ENCODE peak calls at places on chromosomes 16 and 17, in nine cellular contexts. C is HS-5, U is mesenchymal stem cell, Y is fibroblast of the conjunctiva, H is caudate nucleus, Z is astrocyte of the cerebellum, T is testis, I is left kidney, M is kidney tubule cell. B is an unnamed sample.

GRCh38 chr17:52049051-52049450 is 109.5 kb downstream of the CA10 start:
- DNase-seq in C (no peak), U (no peak), Y (no peak), H (no peak), Z (no peak), T (no peak), I (no peak), M (no peak), B (no peak)

GRCh38 chr17:32943206-32943605 is 15.3 kb downstream of the TMEM98 start:
- DNase-seq in C (peak), U (no peak), Y (peak), H (no peak), Z (no peak), T (no peak), I (no peak), M (peak), B (no peak)

GRCh38 chr17:36066365-36066945 is 2.4 kb downstream of the CCL18 start:
- DNase-seq in C (no peak), U (no peak), Y (no peak), H (no peak), Z (no peak), T (no peak), I (no peak), M (no peak), B (no peak)

GRCh38 chr16:70470927-70471341 is 16.5 kb downstream of the FCSK start:
- DNase-seq in C (no peak), U (peak), Y (no peak), H (peak), Z (no peak), T (peak), I (peak), M (peak), B (no peak)

GRCh38 chr17:83080641-83081560 is 1.5 kb downstream of the METRNL start:
- DNase-seq in C (no peak), U (peak), Y (no peak), H (peak), Z (no peak), T (no peak), I (peak), M (peak), B (no peak)

GRCh38 chr16:47732122-47732805 is 271.1 kb downstream of the PHKB start:
- DNase-seq in C (peak), U (peak), Y (peak), H (no peak), Z (peak), T (no peak), I (no peak), M (peak), B (no peak)

GRCh38 chr16:4884972-4885874 is 37.9 kb downstream of the UBN1 start:
- DNase-seq in C (no peak), U (no peak), Y (no peak), H (no peak), Z (no peak), T (no peak), I (no peak), M (no peak), B (no peak)

GRCh38 chr17:58741121-58741625 is 14.5 kb upstream of the PPM1E start:
- DNase-seq in C (peak), U (peak), Y (peak), H (no peak), Z (no peak), T (no peak), I (no peak), M (peak), B (no peak)

GRCh38 chr17:77042688-77043330 is 98.0 kb upstream of the SEC14L1 start:
- DNase-seq in C (no peak), U (no peak), Y (no peak), H (peak), Z (no peak), T (no peak), I (peak), M (no peak), B (peak)

GRCh38 chr16:5328546-5328945 is 231.0 kb upstream of the EEF2KMT start:
- DNase-seq in C (no peak), U (no peak), Y (no peak), H (no peak), Z (no peak), T (peak), I (peak), M (no peak), B (no peak)

GRCh38 chr17:40366076-40366860 is 1.7 kb upstream of the GJD3 start:
- DNase-seq in C (no peak), U (no peak), Y (no peak), H (no peak), Z (no peak), T (no peak), I (no peak), M (no peak), B (no peak)

GRCh38 chr17:2593846-2594656 is 597 bp downstream of the PAFAH1B1 start:
- DNase-seq in C (peak), U (peak), Y (peak), H (peak), Z (no peak), T (peak), I (peak), M (peak), B (no peak)

GRCh38 chr17:6255331-6255730 is 179.6 kb downstream of the AIPL1 start:
- DNase-seq in C (no peak), U (no peak), Y (no peak), H (no peak), Z (no peak), T (no peak), I (no peak), M (peak), B (no peak)

GRCh38 chr17:74738051-74738996 is 1.3 kb downstream of the RAB37 start:
- DNase-seq in C (no peak), U (no peak), Y (no peak), H (no peak), Z (no peak), T (no peak), I (peak), M (no peak), B (no peak)

GRCh38 chr17:62892870-62893338 is 73.1 kb upstream of the TANC2 start:
- DNase-seq in C (peak), U (peak), Y (peak), H (no peak), Z (no peak), T (no peak), I (peak), M (peak), B (peak)